ENCODE peak calls at places on chromosome 19, in six cellular contexts. X is cardiac muscle cell, M is H9, N is adrenal gland, S is endodermal cell, G is body of pancreas. B is an unnamed sample.

GRCh38 chr19:14090509-14091085 is at the start of gene SAMD1:
- DNase-seq in X (peak; percentile 96), M (peak; percentile 79), N (peak; percentile 94), S (peak; percentile 88), G (peak; percentile 94), B (peak; percentile 95)

GRCh38 chr19:33267706-33268105 is 34.6 kb downstream of the CEBPA start:
- DNase-seq in X (no peak), M (no peak), N (no peak), S (no peak), G (no peak), B (peak; percentile 77)

GRCh38 chr19:34366670-34367423 is 1.9 kb downstream of the GPI start:
- DNase-seq in X (peak; percentile 93), M (no peak), N (peak; percentile 91), S (no peak), G (no peak), B (no peak)

GRCh38 chr19:50654882-50655281 is 5.6 kb downstream of the C19orf81 start:
- DNase-seq in X (no peak), M (no peak), N (no peak), S (no peak), G (no peak), B (no peak)

GRCh38 chr19:23554548-23554947 is 132.5 kb downstream of the ZNF675 start:
- DNase-seq in X (no peak), M (no peak), N (no peak), S (no peak), G (no peak), B (no peak)

GRCh38 chr19:16650821-16651220 is 9.1 kb downstream of the SMIM7 start:
- DNase-seq in X (no peak), M (no peak), N (no peak), S (no peak), G (no peak), B (no peak)

GRCh38 chr19:51125421-51126075 is 842 bp downstream of the SIGLEC9 start:
- DNase-seq in X (no peak), M (no peak), N (no peak), S (peak; percentile 32), G (no peak), B (peak; percentile 77)

GRCh38 chr19:13627531-13627930 is 121.3 kb upstream of the CACNA1A start:
- DNase-seq in X (no peak), M (no peak), N (no peak), S (no peak), G (no peak), B (peak; percentile 35)

GRCh38 chr19:49338691-49339363 is 3.6 kb downstream of the CD37 start:
- DNase-seq in X (peak; percentile 65), M (peak; percentile 98), N (peak; percentile 87), S (peak; percentile 99), G (peak; percentile 97), B (peak; percentile 84)

GRCh38 chr19:39301021-39301420 is 4.8 kb downstream of the IFNL1 start:
- DNase-seq in X (no peak), M (no peak), N (no peak), S (no peak), G (no peak), B (peak; percentile 12)

GRCh38 chr19:1015061-1015781 is 5.7 kb downstream of the TMEM259 start:
- DNase-seq in X (no peak), M (no peak), N (no peak), S (no peak), G (no peak), B (no peak)

GRCh38 chr19:19738564-19738963 is 5.7 kb upstream of the ZNF14 start:
- DNase-seq in X (no peak), M (no peak), N (no peak), S (no peak), G (no peak), B (no peak)

GRCh38 chr19:19732579-19733501 is at the start of gene ZNF14:
- DNase-seq in X (peak; percentile 95), M (peak; percentile 96), N (peak; percentile 96), S (peak; percentile 98), G (peak; percentile 96), B (peak; percentile 95)

GRCh38 chr19:19741184-19741583 is 8.3 kb upstream of the ZNF14 start:
- DNase-seq in X (no peak), M (no peak), N (no peak), S (no peak), G (no peak), B (no peak)

GRCh38 chr19:19740755-19741154 is 7.8 kb upstream of the ZNF14 start:
- DNase-seq in X (no peak), M (peak; percentile 21), N (no peak), S (no peak), G (no peak), B (no peak)

DNA sequence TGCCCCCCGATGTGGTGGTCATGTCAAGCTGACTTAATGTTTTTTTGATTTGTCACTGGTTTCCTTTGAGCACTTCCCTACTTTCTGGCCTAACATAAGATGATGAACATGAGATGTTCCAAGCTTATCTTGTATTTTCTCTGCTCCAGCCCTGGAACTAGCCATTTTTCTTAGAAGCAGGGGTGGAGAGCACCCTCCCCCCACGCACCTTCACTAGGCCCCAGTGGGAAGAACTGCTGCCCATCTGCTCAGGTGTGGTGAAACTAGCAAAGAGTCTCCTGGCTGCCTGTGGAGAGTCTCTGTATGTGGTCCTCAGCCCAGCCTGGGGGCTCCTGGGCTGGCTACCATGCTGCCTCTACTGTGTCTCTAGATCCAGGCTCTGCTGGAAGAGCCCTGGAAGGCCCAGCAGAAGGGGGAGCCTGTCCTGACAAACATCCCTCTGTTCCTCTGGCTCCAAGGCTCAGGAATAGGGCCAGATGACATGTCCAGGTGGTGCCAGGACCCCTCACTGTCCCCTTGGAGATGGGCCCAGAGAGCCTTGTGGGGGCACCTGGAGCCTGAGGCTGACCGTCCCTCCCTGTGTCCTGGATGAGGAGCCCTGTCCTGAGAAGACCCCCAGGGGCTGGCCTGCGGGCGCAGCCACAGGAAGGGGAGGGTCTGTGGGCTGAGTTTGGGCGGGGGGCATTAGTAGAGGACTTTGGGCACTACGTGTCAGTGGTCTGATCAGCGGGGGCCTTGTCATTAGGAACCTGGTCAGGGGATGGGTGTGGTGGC is 4.8 kb upstream of the ZNF14 start:
- DNase-seq in X (no peak), M (no peak), N (no peak), S (no peak), G (no peak), B (no peak)
- H3K4me1 ChIP-seq in X (no peaks in the 10 kb centered on the region), M (no peaks in the 10 kb centered on the region), N (no peaks in the 10 kb centered on the region), S (no peaks in the 10 kb centered on the region), G (peaks cover 6% of the 10 kb centered on the region), B (no peaks in the 10 kb centered on the region)

GRCh38 chr19:15292847-15293582 is 39.3 kb downstream of the BRD4 start:
- DNase-seq in X (peak; percentile 54), M (no peak), N (no peak), S (no peak), G (peak; percentile 23), B (peak; percentile 39)
- H3K4me1 ChIP-seq in X (peaks cover 90% of the 10 kb centered on the region), M (peaks cover 26% of the 10 kb centered on the region), N (peaks cover 34% of the 10 kb centered on the region), S (peaks cover 33% of the 10 kb centered on the region), G (peaks cover 88% of the 10 kb centered on the region), B (peaks cover 100% of the 10 kb centered on the region)

GRCh38 chr19:47509170-47509847 is 5.6 kb downstream of the NAPA start:
- DNase-seq in X (no peak), M (no peak), N (no peak), S (no peak), G (no peak), B (no peak)
- H3K4me1 ChIP-seq in X (no peaks in the 10 kb centered on the region), M (no peaks in the 10 kb centered on the region), N (peaks cover 73% of the 10 kb centered on the region), S (no peaks in the 10 kb centered on the region), G (peaks cover 82% of the 10 kb centered on the region), B (peaks cover 83% of the 10 kb centered on the region)

GRCh38 chr19:43782689-43783231 is 2.0 kb upstream of the KCNN4 start:
- DNase-seq in X (no peak), M (no peak), N (no peak), S (no peak), G (no peak), B (peak; percentile 87)
- H3K4me1 ChIP-seq in X (no peaks in the 10 kb centered on the region), M (peaks cover 1% of the 10 kb centered on the region), N (peaks cover 8% of the 10 kb centered on the region), S (no peaks in the 10 kb centered on the region), G (no peaks in the 10 kb centered on the region), B (peaks cover 20% of the 10 kb centered on the region)

GRCh38 chr19:29663861-29664752 is 1.2 kb upstream of the PLEKHF1 start:
- DNase-seq in X (no peak), M (no peak), N (no peak), S (no peak), G (no peak), B (no peak)

GRCh38 chr19:29660835-29661234 is 4.4 kb upstream of the PLEKHF1 start:
- DNase-seq in X (peak; percentile 33), M (no peak), N (no peak), S (no peak), G (no peak), B (peak; percentile 17)

GRCh38 chr19:29664753-29665214 is 477 bp upstream of the PLEKHF1 start:
- DNase-seq in X (no peak), M (no peak), N (no peak), S (no peak), G (no peak), B (no peak)

GRCh38 chr19:29662278-29662603 is 3.0 kb upstream of the PLEKHF1 start:
- DNase-seq in X (no peak), M (no peak), N (no peak), S (no peak), G (no peak), B (no peak)

GRCh38 chr19:29662604-29663404 is 2.5 kb upstream of the PLEKHF1 start:
- DNase-seq in X (peak; percentile 95), M (no peak), N (peak; percentile 70), S (no peak), G (peak; percentile 86), B (peak; percentile 78)
- H3K4me1 ChIP-seq in X (peaks cover 24% of the 10 kb centered on the region), M (peaks cover 8% of the 10 kb centered on the region), N (peaks cover 18% of the 10 kb centered on the region), S (peaks cover 4% of the 10 kb centered on the region), G (peaks cover 57% of the 10 kb centered on the region), B (peaks cover 58% of the 10 kb centered on the region)

DNA sequence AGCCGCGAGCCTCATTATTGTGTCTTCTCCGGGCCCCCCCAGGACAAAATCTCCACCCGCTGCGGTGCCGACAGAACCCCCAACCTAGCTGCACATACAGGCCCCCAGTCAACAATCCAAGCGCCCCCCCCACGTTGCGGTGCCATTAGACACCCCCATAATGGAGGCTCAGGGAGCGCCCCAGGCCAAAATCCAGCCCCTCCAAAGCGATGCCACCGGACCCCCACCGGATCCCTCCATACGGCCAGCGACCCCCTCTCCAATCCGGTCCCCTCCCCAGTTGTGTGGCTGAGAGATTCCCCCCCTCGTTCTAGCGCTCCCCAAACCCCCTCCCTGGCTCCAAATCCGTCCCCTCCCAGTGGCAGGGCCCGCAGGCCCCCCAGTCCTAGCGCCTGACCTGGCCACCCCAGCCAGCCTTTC is 21.5 kb upstream of the SEMA6B start:
- DNase-seq in X (no peak), M (no peak), N (no peak), S (peak; percentile 48), G (no peak), B (no peak)
- H3K4me1 ChIP-seq in X (no peaks in the 10 kb centered on the region), M (no peaks in the 10 kb centered on the region), N (peaks cover 13% of the 10 kb centered on the region), S (no peaks in the 10 kb centered on the region), G (peaks cover 16% of the 10 kb centered on the region), B (peaks cover 63% of the 10 kb centered on the region)

B was measured in spleen.